ENCODE peak calls at places on chromosomes 6 and 20, in seven cellular contexts. N is IMR-90, J is H1, S is neuronal stem cell, K is mesenchymal stem cell, A is mesendoderm, Q is H9. U is an unnamed sample.

GRCh38 chr6:44548319-44548718 is 160.8 kb downstream of the CDC5L start:
- DNase-seq in J (no peak), K (no peak), S (no peak), Q (no peak), A (no peak), N (no peak), U (no peak)

GRCh38 chr20:32252189-32252588 is 25.3 kb upstream of the KIF3B start:
- DNase-seq in Q (no peak), J (no peak), S (no peak), A (no peak), K (no peak), N (no peak), U (no peak)

GRCh38 chr20:39885975-39886649 is 802.9 kb downstream of the MAFB start:
- DNase-seq in S (peak; percentile 40), N (peak; percentile 88), K (peak; percentile 82), Q (peak; percentile 77), J (peak; percentile 80), A (peak; percentile 95), U (peak; percentile 85)

GRCh38 chr6:79872986-79873385 is 74.4 kb downstream of the ELOVL4 start:
- DNase-seq in Q (no peak), S (no peak), K (peak; percentile 50), J (no peak), N (peak; percentile 64), A (peak; percentile 9), U (peak; percentile 76)

GRCh38 chr6:11214438-11214837 is 18.0 kb downstream of the NEDD9 start:
- DNase-seq in K (no peak), A (no peak), Q (no peak), S (no peak), J (no peak), N (no peak), U (no peak)

GRCh38 chr20:31497838-31498540 is 16.3 kb upstream of the HM13 start:
- DNase-seq in Q (no peak), A (peak; percentile 30), J (no peak), N (peak; percentile 49), K (no peak), S (no peak), U (peak; percentile 74)

GRCh38 chr6:53306819-53307347 is 41.9 kb downstream of the ELOVL5 start:
- DNase-seq in J (no peak), A (no peak), Q (no peak), S (no peak), K (no peak), N (peak; percentile 49), U (no peak)

GRCh38 chr6:16432075-16433032 is 194.0 kb downstream of the GMPR start:
- DNase-seq in N (peak; percentile 83), J (no peak), A (no peak), K (no peak), Q (no peak), S (no peak), U (no peak)

GRCh38 chr20:41440882-41441281 is 74.3 kb upstream of the EMILIN3 start:
- DNase-seq in Q (no peak), J (no peak), N (no peak), K (no peak), A (no peak), S (no peak), U (no peak)

GRCh38 chr6:142958343-142958742 is 13.4 kb upstream of the HIVEP2 start:
- DNase-seq in J (no peak), N (no peak), A (no peak), K (no peak), Q (no peak), S (no peak), U (no peak)

GRCh38 chr6:142300758-142301251 is 1.0 kb upstream of the ADGRG6 start:
- DNase-seq in S (peak; percentile 4), A (peak; percentile 45), Q (peak; percentile 31), K (peak; percentile 72), J (no peak), N (peak; percentile 71), U (no peak)

GRCh38 chr20:48275737-48276342 is 490.6 kb upstream of the SULF2 start:
- DNase-seq in K (no peak), A (peak; percentile 98), Q (no peak), N (no peak), S (peak; percentile 20), J (no peak), U (no peak)

GRCh38 chr6:119231394-119231793 is 118.2 kb downstream of the MAN1A1 start:
- DNase-seq in S (no peak), J (no peak), K (no peak), N (no peak), Q (no peak), A (no peak), U (no peak)

GRCh38 chr6:119226089-119226488 is 123.5 kb downstream of the MAN1A1 start:
- DNase-seq in A (no peak), Q (no peak), S (no peak), K (no peak), N (no peak), J (no peak), U (no peak)

GRCh38 chr6:119233327-119233984 is 116.1 kb downstream of the MAN1A1 start:
- DNase-seq in J (no peak), A (no peak), Q (no peak), K (no peak), N (no peak), S (no peak), U (no peak)

GRCh38 chr6:119227377-119227776 is 122.2 kb downstream of the MAN1A1 start:
- DNase-seq in J (no peak), S (no peak), K (no peak), N (no peak), Q (no peak), A (no peak), U (no peak)

GRCh38 chr6:119230160-119230559 is 119.4 kb downstream of the MAN1A1 start:
- DNase-seq in A (no peak), Q (no peak), S (no peak), N (no peak), J (no peak), K (no peak), U (no peak)
- H3K4ac ChIP-seq in A (no peak overlapping the region), Q (no peak overlapping the region), S (no peak overlapping the region), N (no peak overlapping the region), J (no peak overlapping the region), K (no peak overlapping the region), U (no peak overlapping the region)

DNA sequence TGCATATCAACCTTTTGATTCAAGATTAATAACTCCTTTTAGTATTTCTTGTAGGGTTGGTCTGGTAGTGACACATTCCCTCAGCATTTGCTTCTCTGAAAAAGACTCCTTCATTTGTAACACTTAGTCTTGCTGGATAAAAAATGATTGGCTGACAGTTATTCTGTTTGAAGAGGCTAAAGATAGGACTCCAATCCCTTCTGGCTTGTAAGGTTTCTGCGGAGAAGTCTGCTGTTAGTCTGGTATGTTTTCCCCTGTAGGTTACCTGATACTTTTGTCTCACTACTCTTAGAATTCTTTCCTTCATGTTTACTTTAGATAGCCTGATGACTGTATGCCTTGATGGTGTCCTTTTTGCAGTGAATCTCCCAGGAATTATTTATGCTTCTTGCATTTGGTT is 96.0 kb downstream of the CARMIL1 start:
- DNase-seq in N (no peak), K (no peak), A (no peak), S (no peak), Q (no peak), J (no peak), U (no peak)
- H3K4ac ChIP-seq in N (no peak overlapping the region), K (no peak overlapping the region), A (no peak overlapping the region), S (no peak overlapping the region), Q (no peak overlapping the region), J (no peak overlapping the region), U (no peak overlapping the region)

GRCh38 chr6:1426416-1426815 is 37.0 kb downstream of the FOXF2 start:
- DNase-seq in N (no peak), K (no peak), S (no peak), Q (no peak), J (no peak), A (no peak), U (no peak)
- H3K4ac ChIP-seq in N (no peak overlapping the region), K (no peak overlapping the region), S (no peak overlapping the region), Q (no peak overlapping the region), J (no peak overlapping the region), A (no peak overlapping the region), U (no peak overlapping the region)

GRCh38 chr20:38557174-38557573 is 23.8 kb upstream of the ADIG start:
- DNase-seq in J (no peak), K (no peak), Q (no peak), N (no peak), A (no peak), S (no peak), U (no peak)
- H3K4ac ChIP-seq in J (no peak overlapping the region), K (no peak overlapping the region), Q (no peak overlapping the region), N (no peak overlapping the region), A (no peak overlapping the region), S (no peak overlapping the region), U (no peak overlapping the region)

GRCh38 chr6:161035981-161036263 is 44.4 kb downstream of the MAP3K4 start:
- DNase-seq in N (no peak), S (no peak), J (no peak), Q (no peak), A (no peak), K (no peak), U (no peak)

GRCh38 chr6:161041274-161041673 is 49.7 kb downstream of the MAP3K4 start:
- DNase-seq in Q (no peak), N (no peak), A (no peak), J (no peak), S (no peak), K (no peak), U (no peak)

GRCh38 chr6:161038229-161039003 is 46.8 kb downstream of the MAP3K4 start:
- DNase-seq in S (no peak), A (no peak), Q (no peak), K (peak; percentile 95), J (no peak), N (peak; percentile 96), U (peak; percentile 72)

GRCh38 chr6:161035182-161035980 is 43.8 kb downstream of the MAP3K4 start:
- DNase-seq in Q (no peak), S (no peak), N (no peak), K (no peak), A (no peak), J (no peak), U (no peak)

DNA sequence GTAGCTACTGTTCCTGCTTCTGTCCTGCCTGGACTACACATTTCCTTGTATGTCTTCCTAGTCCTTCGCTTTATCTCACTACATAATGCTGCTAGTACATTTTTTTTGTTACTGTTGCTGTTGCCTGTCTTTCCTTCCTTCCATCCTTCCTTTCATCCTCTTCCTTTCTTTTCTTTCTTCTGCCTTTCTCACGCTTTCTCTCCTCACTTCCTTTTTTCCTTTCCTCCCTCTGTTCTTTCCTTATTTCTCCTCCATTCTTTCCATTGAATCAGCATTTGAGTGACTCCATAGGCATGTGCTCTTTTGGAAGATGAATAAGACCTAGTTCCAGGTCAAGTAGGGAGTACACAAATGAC is 46.3 kb downstream of the MAP3K4 start:
- DNase-seq in S (no peak), J (no peak), A (no peak), N (no peak), K (no peak), Q (no peak), U (no peak)
- H3K4ac ChIP-seq in S (no peak overlapping the region), J (peak overlapping the region; percentile 63), A (no peak overlapping the region), N (peak overlapping the region; percentile 36), K (no peak overlapping the region), Q (no peak overlapping the region), U (no peak overlapping the region)

GRCh38 chr6:26428206-26428605 is 12.1 kb upstream of the BTN3A3 start:
- DNase-seq in S (no peak), K (no peak), Q (no peak), N (no peak), A (no peak), J (no peak), U (peak; percentile 93)
- H3K4ac ChIP-seq in S (no peak overlapping the region), K (no peak overlapping the region), Q (no peak overlapping the region), N (no peak overlapping the region), A (no peak overlapping the region), J (no peak overlapping the region), U (no peak overlapping the region)

U was measured in trophoblast cell.